ENCODE peak calls at places on chromosomes 4 and X, in seven cellular contexts. N is adrenal gland, H is IMR-90, S is BJ, B is colonic mucosa, Q is fibroblast of lung, G is lower lobe of right lung. D is an unnamed sample.

GRCh38 chr4:182604953-182605352 is 312.2 kb downstream of the DCTD start:
- DNase-seq in N (no peak), H (peak; percentile 96), S (no peak), B (no peak), Q (peak; percentile 38), G (no peak), D (peak; percentile 55)

GRCh38 chr4:70930530-70931256 is 28.5 kb downstream of the MOB1B start:
- DNase-seq in N (no peak), H (peak; percentile 19), S (no peak), B (no peak), Q (no peak), G (no peak), D (no peak)

GRCh38 chr4:6332042-6332668 is 62.5 kb downstream of the WFS1 start:
- DNase-seq in N (peak; percentile 18), H (peak; percentile 15), S (no peak), B (no peak), Q (peak; percentile 33), G (no peak), D (no peak)

GRCh38 chr4:105933083-105933482 is 37.8 kb downstream of the NPNT start:
- DNase-seq in N (no peak), H (no peak), S (no peak), B (no peak), Q (no peak), G (no peak), D (no peak)

GRCh38 chr4:76301775-76302162 is 4.8 kb upstream of the STBD1 start:
- DNase-seq in N (no peak), H (no peak), S (no peak), B (no peak), Q (no peak), G (no peak), D (no peak)

GRCh38 chr4:150283689-150284088 is 205.4 kb downstream of the DCLK2 start:
- DNase-seq in N (no peak), H (peak; percentile 99), S (peak; percentile 95), B (no peak), Q (peak; percentile 96), G (no peak), D (no peak)

GRCh38 chr4:6308890-6309643 is 39.4 kb downstream of the WFS1 start:
- DNase-seq in N (peak; percentile 29), H (no peak), S (no peak), B (no peak), Q (no peak), G (no peak), D (no peak)

GRCh38 chr4:6887591-6888371 is 21.8 kb upstream of the TBC1D14 start:
- DNase-seq in N (peak; percentile 60), H (no peak), S (no peak), B (no peak), Q (peak; percentile 19), G (no peak), D (no peak)

GRCh38 chr4:129364747-129365452 is 268.9 kb downstream of the C4orf33 start:
- DNase-seq in N (no peak), H (no peak), S (no peak), B (no peak), Q (no peak), G (no peak), D (no peak)

GRCh38 chr4:67885727-67886126 is 1.9 kb upstream of the TMPRSS11D start:
- DNase-seq in N (no peak), H (peak; percentile 98), S (peak; percentile 89), B (no peak), Q (peak; percentile 82), G (no peak), D (peak; percentile 100)

GRCh38 chrX:151702741-151703352 is 7.6 kb downstream of the PRRG3 start:
- DNase-seq in N (no peak), H (no peak), S (no peak), B (no peak), Q (no peak), G (no peak), D (no peak)

GRCh38 chrX:80430826-80431501 is 10.7 kb downstream of the TENT5D start:
- DNase-seq in N (no peak), H (no peak), S (no peak), B (no peak), Q (no peak), G (no peak), D (no peak)

DNA sequence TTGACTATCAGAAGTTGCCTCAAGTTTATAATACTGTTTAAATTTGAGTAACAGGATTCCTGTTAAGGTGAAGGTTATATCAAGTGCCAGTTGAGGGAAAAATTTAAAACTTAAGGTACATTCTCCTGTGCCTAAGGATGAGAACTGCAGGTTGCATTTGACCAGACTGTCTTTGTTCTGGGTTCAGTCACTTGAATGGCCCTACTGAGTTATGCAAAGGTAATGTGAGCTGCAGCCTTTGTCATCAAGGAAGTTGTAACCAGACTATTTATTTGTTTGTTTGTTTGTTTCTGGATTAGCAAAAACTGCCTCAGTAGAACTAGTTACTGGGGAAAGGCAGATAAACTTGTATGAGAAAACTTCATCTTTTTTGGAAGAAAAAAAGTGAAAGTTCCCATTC is 131.9 kb downstream of the ATOH1 start:
- DNase-seq in N (no peak), H (no peak), S (no peak), B (no peak), Q (no peak), G (no peak), D (no peak)
- TF ChIP-seq CTCF in N (no peak), H (no peak), S (no peak), B (no peak), Q (no peak), G (no peak), D (no peak)

GRCh38 chr4:142347241-142347640 is 498.9 kb downstream of the INPP4B start:
- DNase-seq in N (no peak), H (peak; percentile 62), S (no peak), B (no peak), Q (peak; percentile 49), G (no peak), D (peak; percentile 84)

GRCh38 chr4:142350886-142351285 is 495.2 kb downstream of the INPP4B start:
- DNase-seq in N (no peak), H (peak; percentile 50), S (no peak), B (peak; percentile 43), Q (peak; percentile 84), G (no peak), D (no peak)

GRCh38 chr4:142345909-142346308 is 500.2 kb downstream of the INPP4B start:
- DNase-seq in N (no peak), H (no peak), S (no peak), B (no peak), Q (no peak), G (no peak), D (no peak)

GRCh38 chr4:142351958-142352357 is 494.1 kb downstream of the INPP4B start:
- DNase-seq in N (no peak), H (no peak), S (no peak), B (no peak), Q (peak; percentile 40), G (no peak), D (no peak)

GRCh38 chr4:142348489-142349076 is 497.5 kb downstream of the INPP4B start:
- DNase-seq in N (no peak), H (no peak), S (no peak), B (no peak), Q (no peak), G (no peak), D (no peak)
- H3K36me3 ChIP-seq in N (no peaks in the 10 kb centered on the region), H (no peaks in the 10 kb centered on the region), S (no peaks in the 10 kb centered on the region), B (no peaks in the 10 kb centered on the region), Q (no peaks in the 10 kb centered on the region), G (no peaks in the 10 kb centered on the region), D (no peaks in the 10 kb centered on the region)

GRCh38 chr4:103018391-103019318 is 850 bp downstream of the SLC9B1 start:
- DNase-seq in N (peak; percentile 42), H (no peak), S (no peak), B (peak; percentile 35), Q (peak; percentile 59), G (no peak), D (no peak)
- H3K4me3 ChIP-seq in N (no peak overlapping the region), H (peak overlapping the region; percentile 69), S (peak overlapping the region; percentile 49), B (peak overlapping the region; percentile 36), Q (peak overlapping the region; percentile 47), G (peak overlapping the region; percentile 53), D (peak overlapping the region; percentile 40)

DNA sequence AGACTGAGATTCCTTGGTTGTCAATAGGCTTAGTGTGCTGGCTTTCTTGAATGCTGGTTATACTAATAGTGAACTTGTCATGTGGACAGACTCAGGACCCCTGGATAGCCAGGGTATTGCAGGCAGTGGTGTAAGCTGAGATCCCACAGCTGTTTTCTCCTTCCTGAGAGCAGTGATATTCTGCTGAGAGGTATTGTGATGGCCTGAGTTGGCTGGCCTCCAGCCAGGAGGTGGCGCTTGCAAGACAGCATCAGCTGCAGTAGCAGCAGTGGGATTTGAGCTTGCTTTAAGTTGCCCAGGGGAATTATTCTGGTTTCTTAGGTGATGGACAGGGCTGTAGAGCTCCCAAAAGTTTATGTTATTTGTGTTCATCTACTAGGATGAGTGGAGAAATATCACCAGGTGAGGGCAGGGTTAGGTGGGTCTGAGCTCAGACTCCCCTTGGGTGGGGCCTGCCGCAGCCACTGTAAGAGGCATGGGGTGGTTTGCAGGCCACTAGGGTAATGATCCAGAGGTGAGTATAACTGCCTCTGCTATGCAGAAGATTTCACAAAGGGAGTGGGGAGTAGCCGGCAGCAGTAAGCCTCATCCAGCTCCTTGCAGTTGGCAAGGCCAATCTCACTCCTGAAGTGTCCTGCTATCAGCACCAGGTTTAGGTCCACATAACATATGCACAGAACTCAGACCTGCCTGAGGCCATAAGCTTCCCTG is 66.2 kb downstream of the IL15 start:
- DNase-seq in N (no peak), H (peak; percentile 49), S (no peak), B (no peak), Q (peak; percentile 66), G (no peak), D (no peak)
- TF ChIP-seq CTCF in N (no peak), H (no peak), S (no peak), B (no peak), Q (no peak), G (no peak), D (no peak)

D was measured in bronchial epithelial cell.